ENCODE peak calls at places on chromosomes 13 and 19, in five cellular contexts. U is NCI-H1092; H is NCI-H524; L is DND-41; M is stimulated activated CD4-positive, alpha-beta T cell treated with anti-CD3 and anti-CD28 coated beads, Interleukin-4, amount 100 ng/mL, for 4 hours. R is an unnamed sample.

GRCh38 chr19:38699647-38700349 is 44.5 kb downstream of the CAPN12 start:
- DNase-seq in U (no peak), H (no peak), L (no peak), M (no peak), R (no peak)

GRCh38 chr19:5170329-5170745 is 170.3 kb downstream of the PTPRS start:
- DNase-seq in U (no peak), H (no peak), L (peak), M (peak), R (no peak)

GRCh38 chr19:48997972-48998371 is 4.3 kb downstream of the RUVBL2 start:
- DNase-seq in U (peak), H (no peak), L (peak), M (peak), R (peak)

GRCh38 chr19:57096640-57097361 is 23.0 kb upstream of the USP29 start:
- DNase-seq in U (no peak), H (no peak), L (no peak), M (no peak), R (no peak)

GRCh38 chr19:19134687-19135158 is 3.6 kb downstream of the TMEM161A start:
- DNase-seq in U (peak), H (no peak), L (peak), M (peak), R (no peak)

GRCh38 chr13:45120967-45121366 is 657 bp downstream of the GTF2F2 start:
- DNase-seq in U (no peak), H (no peak), L (no peak), M (no peak), R (no peak)

GRCh38 chr19:3125900-3126524 is 9.8 kb upstream of the GNA15 start:
- DNase-seq in U (no peak), H (peak), L (peak), M (peak), R (peak)

GRCh38 chr13:32676242-32676641 is 90.0 kb downstream of the PDS5B start:
- DNase-seq in U (no peak), H (no peak), L (no peak), M (no peak), R (no peak)

GRCh38 chr13:21020581-21020980 is 40.8 kb downstream of the LATS2 start:
- DNase-seq in U (no peak), H (no peak), L (no peak), M (no peak), R (no peak)

GRCh38 chr19:55592391-55593090 is 6.8 kb downstream of the FIZ1 start:
- DNase-seq in U (no peak), H (no peak), L (no peak), M (no peak), R (no peak)

GRCh38 chr13:113815151-113816058 is 48.5 kb downstream of the GAS6 start:
- DNase-seq in U (no peak), H (no peak), L (peak), M (no peak), R (no peak)

GRCh38 chr13:102440259-102440936 is 38.5 kb upstream of the FGF14 start:
- DNase-seq in U (no peak), H (no peak), L (no peak), M (no peak), R (no peak)

GRCh38 chr13:26052136-26052736 is 420 bp upstream of the SHISA2 start:
- DNase-seq in U (no peak), H (no peak), L (no peak), M (no peak), R (no peak)

GRCh38 chr19:47107201-47107952 is 6.2 kb downstream of the ZC3H4 start:
- DNase-seq in U (no peak), H (no peak), L (no peak), M (peak), R (no peak)

GRCh38 chr19:32876919-32877285 is 7.3 kb upstream of the SLC7A9 start:
- DNase-seq in U (no peak), H (no peak), L (no peak), M (no peak), R (no peak)

GRCh38 chr19:57587529-57587928 is 3.6 kb downstream of the ZIK1 start:
- DNase-seq in U (no peak), H (no peak), L (no peak), M (no peak), R (no peak)

GRCh38 chr13:109100705-109101104 is 471.3 kb downstream of the MYO16 start:
- DNase-seq in U (no peak), H (no peak), L (no peak), M (no peak), R (no peak)

GRCh38 chr13:97631158-97631557 is 197.2 kb downstream of the RAP2A start:
- DNase-seq in U (no peak), H (no peak), L (no peak), M (no peak), R (no peak)

GRCh38 chr13:30418886-30419459 is 3.3 kb upstream of the UBE2L5 start:
- DNase-seq in U (no peak), H (no peak), L (peak), M (no peak), R (no peak)

GRCh38 chr19:40623403-40624239 is 22.5 kb downstream of the LTBP4 start:
- DNase-seq in U (peak), H (no peak), L (peak), M (no peak), R (no peak)

GRCh38 chr19:12789098-12789903 is 2.0 kb upstream of the JUNB start:
- DNase-seq in U (no peak), H (no peak), L (no peak), M (no peak), R (no peak)

GRCh38 chr13:60226507-60226906 is 62.8 kb upstream of the DIAPH3 start:
- DNase-seq in U (peak), H (peak), L (no peak), M (no peak), R (no peak)

GRCh38 chr19:16141043-16141442 is 2.4 kb upstream of the HSH2D start:
- DNase-seq in U (no peak), H (no peak), L (no peak), M (no peak), R (no peak)

GRCh38 chr13:50635504-50635903 is 208.0 kb downstream of the DLEU7 start:
- DNase-seq in U (no peak), H (no peak), L (no peak), M (no peak), R (no peak)

GRCh38 chr13:36834299-36834698 is 15.3 kb downstream of the RFXAP start:
- DNase-seq in U (no peak), H (no peak), L (no peak), M (no peak), R (no peak)

GRCh38 chr13:112072531-112073244 is 5.7 kb downstream of the SOX1 start:
- DNase-seq in U (peak), H (no peak), L (no peak), M (no peak), R (no peak)

GRCh38 chr13:34731486-34731885 is 210.6 kb upstream of the NBEA start:
- DNase-seq in U (no peak), H (no peak), L (no peak), M (no peak), R (no peak)

GRCh38 chr13:41746259-41746658 is 214.7 kb downstream of the VWA8 start:
- DNase-seq in U (no peak), H (no peak), L (no peak), M (no peak), R (no peak)

GRCh38 chr13:74024856-74025255 is 109.3 kb downstream of the KLF12 start:
- DNase-seq in U (no peak), H (no peak), L (no peak), M (no peak), R (no peak)

GRCh38 chr13:43113603-43114002 is 90.2 kb downstream of the DNAJC15 start:
- DNase-seq in U (no peak), H (no peak), L (no peak), M (no peak), R (no peak)

R was measured in DMS 273 treated with DMSO at 0.1 percent for 48 hours.